ENCODE peak calls at places on chromosomes 6 and 20, in four cellular contexts. E is neural progenitor cell, K is IMR-90, G is H9. P is an unnamed sample.

GRCh38 chr6:40558102-40558501 is 29.1 kb downstream of the LRFN2 start:
- DNase-seq in E (no peak), K (no peak), G (no peak), P (no peak)

GRCh38 chr6:151325075-151326050 is 66.0 kb downstream of the ZBTB2 start:
- DNase-seq in E (peak), K (peak), G (peak), P (no peak)

GRCh38 chr20:24668791-24669190 is 199.4 kb downstream of the SYNDIG1 start:
- DNase-seq in E (no peak), K (no peak), G (no peak), P (no peak)

GRCh38 chr6:39280247-39280731 is 33.9 kb downstream of the KCNK17 start:
- DNase-seq in E (no peak), K (no peak), G (no peak), P (no peak)

GRCh38 chr20:45727044-45727443 is 4.9 kb downstream of the SPINT4 start:
- DNase-seq in E (no peak), K (no peak), G (no peak), P (no peak)

GRCh38 chr6:118525913-118526490 is 22.1 kb upstream of the PLN start:
- DNase-seq in E (no peak), K (no peak), G (no peak), P (no peak)

GRCh38 chr20:22303523-22303922 is 280.8 kb downstream of the FOXA2 start:
- DNase-seq in E (peak), K (no peak), G (no peak), P (no peak)

GRCh38 chr6:78995346-78995745 is 82.7 kb downstream of the PHIP start:
- DNase-seq in E (no peak), K (no peak), G (no peak), P (no peak)

GRCh38 chr6:114138577-114139248 is 167.8 kb upstream of the HDAC2 start:
- DNase-seq in E (no peak), K (no peak), G (no peak), P (no peak)

GRCh38 chr20:60200305-60200918 is 242.2 kb downstream of the CDH26 start:
- DNase-seq in E (no peak), K (no peak), G (no peak), P (no peak)

GRCh38 chr6:7234547-7234946 is 78.5 kb downstream of the SSR1 start:
- DNase-seq in E (no peak), K (peak), G (no peak), P (no peak)

GRCh38 chr6:70166088-70166958 is 136.6 kb downstream of the COL9A1 start:
- DNase-seq in E (peak), K (peak), G (peak), P (no peak)

GRCh38 chr20:20161611-20162010 is 109.3 kb downstream of the CFAP61 start:
- DNase-seq in E (no peak), K (no peak), G (no peak), P (no peak)

GRCh38 chr6:86192123-86192522 is 549.4 kb upstream of the SYNCRIP start:
- DNase-seq in E (peak), K (no peak), G (peak), P (no peak)

GRCh38 chr6:168009331-168009730 is 11.9 kb downstream of the KIF25 start:
- DNase-seq in E (no peak), K (no peak), G (no peak), P (no peak)

GRCh38 chr20:40314278-40314677 is 374.8 kb downstream of the MAFB start:
- DNase-seq in E (no peak), K (no peak), G (no peak), P (no peak)

GRCh38 chr6:167997642-167998041 is at the start of gene KIF25:
- DNase-seq in E (no peak), K (no peak), G (no peak), P (no peak)

GRCh38 chr6:47086051-47086770 is 44.1 kb upstream of the ADGRF1 start:
- DNase-seq in E (no peak), K (no peak), G (no peak), P (no peak)

GRCh38 chr6:13742961-13743735 is 31.5 kb upstream of the RANBP9 start:
- DNase-seq in E (no peak), K (no peak), G (no peak), P (no peak)

GRCh38 chr6:73027691-73028090 is 197.6 kb downstream of the KHDC1L start:
- DNase-seq in E (no peak), K (no peak), G (no peak), P (no peak)

GRCh38 chr20:63023836-63024571 is 17.2 kb upstream of the BHLHE23 start:
- DNase-seq in E (no peak), K (no peak), G (peak), P (no peak)

GRCh38 chr20:20211274-20211987 is 156.5 kb upstream of the INSM1 start:
- DNase-seq in E (no peak), K (no peak), G (no peak), P (no peak)

GRCh38 chr20:1652104-1652503 is 5.5 kb downstream of the SIRPG start:
- DNase-seq in E (no peak), K (no peak), G (no peak), P (no peak)

GRCh38 chr6:69179681-69180080 is 544.6 kb downstream of the ADGRB3 start:
- DNase-seq in E (no peak), K (no peak), G (peak), P (no peak)

GRCh38 chr6:90256698-90257485 is 39.8 kb downstream of the BACH2 start:
- DNase-seq in E (no peak), K (peak), G (no peak), P (no peak)

GRCh38 chr20:20167704-20168103 is 115.4 kb downstream of the CFAP61 start:
- DNase-seq in E (no peak), K (no peak), G (no peak), P (no peak)

GRCh38 chr6:1312193-1312443 is 220 bp downstream of the FOXQ1 start:
- DNase-seq in E (no peak), K (no peak), G (no peak), P (no peak)

GRCh38 chr6:1311400-1312192 is at the start of gene FOXQ1:
- DNase-seq in E (peak), K (peak), G (peak), P (no peak)

GRCh38 chr6:1312444-1313363 is 806 bp downstream of the FOXQ1 start:
- DNase-seq in E (peak), K (no peak), G (peak), P (no peak)

GRCh38 chr6:1313364-1313754 is 1.5 kb downstream of the FOXQ1 start:
- DNase-seq in E (no peak), K (no peak), G (no peak), P (no peak)

GRCh38 chr6:1310628-1311399 is 1.1 kb upstream of the FOXQ1 start:
- DNase-seq in E (peak), K (no peak), G (peak), P (no peak)
- H2AFZ ChIP-seq in E (no peak), K (peak), G (no peak), P (peak)

GRCh38 chr20:44331201-44331600 is 5.6 kb upstream of the R3HDML start:
- DNase-seq in E (no peak), K (no peak), G (no peak), P (no peak)

GRCh38 chr20:44324343-44324742 is 12.5 kb upstream of the R3HDML start:
- DNase-seq in E (peak), K (no peak), G (no peak), P (no peak)

GRCh38 chr20:44328428-44328827 is 8.4 kb upstream of the R3HDML start:
- DNase-seq in E (no peak), K (no peak), G (no peak), P (no peak)

DNA sequence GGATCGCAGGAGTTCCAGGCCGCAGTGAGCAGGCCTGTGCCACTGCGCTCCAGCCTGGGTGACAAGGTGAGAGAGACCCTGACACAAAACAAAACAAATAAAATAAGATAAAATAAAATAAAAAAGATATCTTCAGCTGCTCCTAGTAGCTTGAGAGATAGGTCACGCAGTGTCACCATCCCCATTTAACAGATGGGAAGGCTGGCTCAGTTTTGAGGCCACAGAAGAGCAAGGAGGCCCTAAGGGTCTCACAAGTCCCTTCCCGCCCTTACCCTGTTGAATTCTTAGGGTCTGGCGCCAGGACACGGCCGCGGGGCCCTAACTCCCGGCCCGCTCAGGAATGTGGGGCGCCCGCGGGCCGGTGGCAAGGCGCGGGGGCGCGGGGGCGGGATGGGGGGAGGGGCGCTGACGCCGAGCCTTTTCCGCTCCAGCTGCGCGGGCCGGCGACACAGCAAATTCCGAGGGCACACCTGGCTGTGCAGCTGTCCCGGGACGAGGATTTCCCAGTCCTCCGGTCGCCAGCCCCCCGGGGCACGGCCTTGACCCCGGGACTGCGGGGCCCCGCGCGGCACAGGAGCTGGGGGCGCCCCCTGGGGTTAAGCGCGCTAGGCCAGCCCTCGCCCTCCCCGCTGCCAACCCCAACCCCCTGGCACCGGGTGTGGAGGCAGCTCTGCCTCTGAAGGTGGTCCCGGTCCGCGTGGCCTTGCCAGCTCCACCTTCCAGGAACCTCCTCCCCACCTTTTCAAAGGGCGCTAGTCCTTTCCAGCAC is 10.3 kb upstream of the R3HDML start:
- DNase-seq in E (peak), K (no peak), G (peak), P (no peak)
- H3K4me2 ChIP-seq in E (peak), K (no peak), G (peak), P (peak)

DNA sequence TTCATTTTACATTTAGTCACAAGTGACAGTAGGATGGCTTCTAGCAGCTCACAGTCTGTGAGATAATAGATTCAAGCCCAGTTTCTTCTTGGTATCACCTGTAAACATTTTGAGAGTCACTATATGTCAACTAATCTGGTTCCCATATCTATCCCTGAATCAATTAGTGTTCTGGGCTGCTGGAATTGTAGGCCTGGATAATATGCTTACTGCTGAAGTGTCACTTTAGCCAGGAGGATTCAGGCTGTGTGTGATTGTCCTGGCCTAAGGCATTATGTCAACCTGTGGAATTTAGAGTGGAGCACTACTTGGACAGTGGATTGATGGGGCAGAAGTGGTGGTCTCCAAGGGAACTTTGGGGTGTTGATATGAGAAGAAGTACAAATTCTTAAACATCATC is 1071.8 kb upstream of the CITED2 start:
- DNase-seq in E (no peak), K (no peak), G (no peak), P (no peak)
- H3K9ac ChIP-seq in E (no peak), K (no peak), G (no peak), P (no peak)

GRCh38 chr6:15841937-15842698 is 179.3 kb upstream of the DTNBP1 start:
- DNase-seq in E (no peak), K (no peak), G (no peak), P (no peak)
- H2AFZ ChIP-seq in E (no peak), K (no peak), G (peak), P (no peak)

P was measured in keratinocyte.